ENCODE peak calls at places on chromosome 15, in six cellular contexts. One of them, this sample, is unnamed.

GRCh38 chr15:96356494-96357455 is 26.3 kb downstream of the NR2F2 start:
- DNase-seq in mesenchymal stem cell: peak
- DNase-seq in neuronal stem cell: peak
- DNase-seq in trophoblast cell: peak
- DNase-seq in IMR-90: peak
- DNase-seq in H9: peak
- DNase-seq in this sample: peak

GRCh38 chr15:55268054-55268695 is 21.4 kb downstream of the RAB27A start:
- DNase-seq in mesenchymal stem cell: no peak
- DNase-seq in neuronal stem cell: no peak
- DNase-seq in trophoblast cell: no peak
- DNase-seq in IMR-90: no peak
- DNase-seq in H9: no peak
- DNase-seq in this sample: no peak

GRCh38 chr15:41933771-41934170 is 38.6 kb downstream of the EHD4 start:
- DNase-seq in mesenchymal stem cell: no peak
- DNase-seq in neuronal stem cell: no peak
- DNase-seq in trophoblast cell: no peak
- DNase-seq in IMR-90: peak
- DNase-seq in H9: peak
- DNase-seq in this sample: no peak

GRCh38 chr15:70240082-70240481 is 142.4 kb upstream of the TLE3 start:
- DNase-seq in mesenchymal stem cell: no peak
- DNase-seq in neuronal stem cell: no peak
- DNase-seq in trophoblast cell: no peak
- DNase-seq in IMR-90: no peak
- DNase-seq in H9: no peak
- DNase-seq in this sample: no peak

GRCh38 chr15:63236272-63236671 is 41.1 kb upstream of the APH1B start:
- DNase-seq in mesenchymal stem cell: no peak
- DNase-seq in neuronal stem cell: no peak
- DNase-seq in trophoblast cell: no peak
- DNase-seq in IMR-90: peak
- DNase-seq in H9: no peak
- DNase-seq in this sample: no peak

GRCh38 chr15:63941698-63942465 is 104.4 kb downstream of the DAPK2 start:
- DNase-seq in mesenchymal stem cell: no peak
- DNase-seq in neuronal stem cell: no peak
- DNase-seq in trophoblast cell: no peak
- DNase-seq in IMR-90: no peak
- DNase-seq in H9: peak
- DNase-seq in this sample: no peak

GRCh38 chr15:39459538-39459937 is 121.3 kb upstream of the THBS1 start:
- DNase-seq in mesenchymal stem cell: peak
- DNase-seq in neuronal stem cell: no peak
- DNase-seq in trophoblast cell: no peak
- DNase-seq in IMR-90: no peak
- DNase-seq in H9: no peak
- DNase-seq in this sample: no peak

GRCh38 chr15:74253276-74253921 is 17.3 kb downstream of the CCDC33 start:
- DNase-seq in mesenchymal stem cell: no peak
- DNase-seq in neuronal stem cell: no peak
- DNase-seq in trophoblast cell: no peak
- DNase-seq in IMR-90: peak
- DNase-seq in H9: no peak
- DNase-seq in this sample: peak

GRCh38 chr15:80999623-81000036 is 1.1 kb upstream of the TLNRD1 start:
- DNase-seq in mesenchymal stem cell: no peak
- DNase-seq in neuronal stem cell: no peak
- DNase-seq in trophoblast cell: no peak
- DNase-seq in IMR-90: no peak
- DNase-seq in H9: no peak
- DNase-seq in this sample: no peak

GRCh38 chr15:29570121-29570930 is 251.9 kb downstream of the TJP1 start:
- DNase-seq in mesenchymal stem cell: peak
- DNase-seq in neuronal stem cell: peak
- DNase-seq in trophoblast cell: peak
- DNase-seq in IMR-90: no peak
- DNase-seq in H9: no peak
- DNase-seq in this sample: peak

GRCh38 chr15:29669823-29670222 is 152.4 kb downstream of the TJP1 start:
- DNase-seq in mesenchymal stem cell: peak
- DNase-seq in neuronal stem cell: no peak
- DNase-seq in trophoblast cell: peak
- DNase-seq in IMR-90: peak
- DNase-seq in H9: no peak
- DNase-seq in this sample: no peak

GRCh38 chr15:59646271-59646670 is 11.0 kb downstream of the GTF2A2 start:
- DNase-seq in mesenchymal stem cell: no peak
- DNase-seq in neuronal stem cell: no peak
- DNase-seq in trophoblast cell: no peak
- DNase-seq in IMR-90: no peak
- DNase-seq in H9: no peak
- DNase-seq in this sample: no peak

GRCh38 chr15:64305261-64305660 is 50.7 kb downstream of the CSNK1G1 start:
- DNase-seq in mesenchymal stem cell: no peak
- DNase-seq in neuronal stem cell: no peak
- DNase-seq in trophoblast cell: no peak
- DNase-seq in IMR-90: peak
- DNase-seq in H9: no peak
- DNase-seq in this sample: no peak

GRCh38 chr15:31396881-31397560 is 70.4 kb downstream of the KLF13 start:
- DNase-seq in mesenchymal stem cell: peak
- DNase-seq in neuronal stem cell: peak
- DNase-seq in trophoblast cell: peak
- DNase-seq in IMR-90: peak
- DNase-seq in H9: peak
- DNase-seq in this sample: peak

GRCh38 chr15:52252781-52253180 is 42.8 kb downstream of the MYO5C start:
- DNase-seq in mesenchymal stem cell: peak
- DNase-seq in neuronal stem cell: no peak
- DNase-seq in trophoblast cell: peak
- DNase-seq in IMR-90: peak
- DNase-seq in H9: no peak
- DNase-seq in this sample: peak

GRCh38 chr15:70165811-70166284 is 68.1 kb upstream of the TLE3 start:
- DNase-seq in mesenchymal stem cell: peak
- DNase-seq in neuronal stem cell: no peak
- DNase-seq in trophoblast cell: no peak
- DNase-seq in IMR-90: no peak
- DNase-seq in H9: no peak
- DNase-seq in this sample: peak

GRCh38 chr15:55993804-55994539 is 560 bp upstream of the NEDD4 start:
- DNase-seq in mesenchymal stem cell: peak
- DNase-seq in neuronal stem cell: peak
- DNase-seq in trophoblast cell: peak
- DNase-seq in IMR-90: peak
- DNase-seq in H9: peak
- DNase-seq in this sample: peak

GRCh38 chr15:94080989-94081605 is 150.3 kb upstream of the MCTP2 start:
- DNase-seq in mesenchymal stem cell: no peak
- DNase-seq in neuronal stem cell: no peak
- DNase-seq in trophoblast cell: no peak
- DNase-seq in IMR-90: no peak
- DNase-seq in H9: no peak
- DNase-seq in this sample: no peak

GRCh38 chr15:67118808-67119207 is 53.4 kb downstream of the SMAD3 start:
- DNase-seq in mesenchymal stem cell: no peak
- DNase-seq in neuronal stem cell: no peak
- DNase-seq in trophoblast cell: no peak
- DNase-seq in IMR-90: no peak
- DNase-seq in H9: no peak
- DNase-seq in this sample: no peak

GRCh38 chr15:58221591-58222241 is 83.5 kb downstream of the AQP9 start:
- DNase-seq in mesenchymal stem cell: peak
- DNase-seq in neuronal stem cell: no peak
- DNase-seq in trophoblast cell: no peak
- DNase-seq in IMR-90: peak
- DNase-seq in H9: peak
- DNase-seq in this sample: peak

GRCh38 chr15:91252322-91252721 is 152.3 kb downstream of the SV2B start:
- DNase-seq in mesenchymal stem cell: no peak
- DNase-seq in neuronal stem cell: no peak
- DNase-seq in trophoblast cell: peak
- DNase-seq in IMR-90: no peak
- DNase-seq in H9: no peak
- DNase-seq in this sample: no peak

GRCh38 chr15:58752716-58753115 is 3.2 kb upstream of the ADAM10 start:
- DNase-seq in mesenchymal stem cell: no peak
- DNase-seq in neuronal stem cell: no peak
- DNase-seq in trophoblast cell: no peak
- DNase-seq in IMR-90: no peak
- DNase-seq in H9: no peak
- DNase-seq in this sample: no peak

GRCh38 chr15:33022629-33023028 is 171.9 kb downstream of the FMN1 start:
- DNase-seq in mesenchymal stem cell: peak
- DNase-seq in neuronal stem cell: no peak
- DNase-seq in trophoblast cell: no peak
- DNase-seq in IMR-90: peak
- DNase-seq in H9: peak
- DNase-seq in this sample: peak

GRCh38 chr15:22827125-22827524 is 11.3 kb upstream of the NIPA2 start:
- DNase-seq in mesenchymal stem cell: no peak
- DNase-seq in neuronal stem cell: no peak
- DNase-seq in trophoblast cell: no peak
- DNase-seq in IMR-90: no peak
- DNase-seq in H9: peak
- DNase-seq in this sample: no peak

GRCh38 chr15:38899300-38899699 is 334.7 kb upstream of the RASGRP1 start:
- DNase-seq in mesenchymal stem cell: no peak
- DNase-seq in neuronal stem cell: no peak
- DNase-seq in trophoblast cell: no peak
- DNase-seq in IMR-90: peak
- DNase-seq in H9: no peak
- DNase-seq in this sample: no peak

GRCh38 chr15:88881781-88882180 is 13.6 kb downstream of the HAPLN3 start:
- DNase-seq in mesenchymal stem cell: no peak
- DNase-seq in neuronal stem cell: no peak
- DNase-seq in trophoblast cell: no peak
- DNase-seq in IMR-90: no peak
- DNase-seq in H9: no peak
- DNase-seq in this sample: no peak

GRCh38 chr15:66080791-66081475 is 172.6 kb downstream of the MEGF11 start:
- DNase-seq in mesenchymal stem cell: peak
- DNase-seq in neuronal stem cell: no peak
- DNase-seq in trophoblast cell: peak
- DNase-seq in IMR-90: peak
- DNase-seq in H9: peak
- DNase-seq in this sample: peak

GRCh38 chr15:70555713-70556112 is 207.6 kb downstream of the UACA start:
- DNase-seq in mesenchymal stem cell: no peak
- DNase-seq in neuronal stem cell: no peak
- DNase-seq in trophoblast cell: no peak
- DNase-seq in IMR-90: no peak
- DNase-seq in H9: peak
- DNase-seq in this sample: no peak

GRCh38 chr15:80684697-80685096 is 10.4 kb upstream of the ABHD17C start:
- DNase-seq in mesenchymal stem cell: no peak
- DNase-seq in neuronal stem cell: no peak
- DNase-seq in trophoblast cell: no peak
- DNase-seq in IMR-90: no peak
- DNase-seq in H9: no peak
- DNase-seq in this sample: no peak

GRCh38 chr15:78727561-78727960 is 83.7 kb downstream of the ADAMTS7 start:
- DNase-seq in mesenchymal stem cell: no peak
- DNase-seq in neuronal stem cell: no peak
- DNase-seq in trophoblast cell: no peak
- DNase-seq in IMR-90: no peak
- DNase-seq in H9: peak
- DNase-seq in this sample: peak
- H4K8ac ChIP-seq in mesenchymal stem cell: no peak
- H4K8ac ChIP-seq in neuronal stem cell: no peak
- H4K8ac ChIP-seq in trophoblast cell: no peak
- H4K8ac ChIP-seq in IMR-90: no peak
- H4K8ac ChIP-seq in H9: no peak
- H4K8ac ChIP-seq in this sample: no peak

DNA sequence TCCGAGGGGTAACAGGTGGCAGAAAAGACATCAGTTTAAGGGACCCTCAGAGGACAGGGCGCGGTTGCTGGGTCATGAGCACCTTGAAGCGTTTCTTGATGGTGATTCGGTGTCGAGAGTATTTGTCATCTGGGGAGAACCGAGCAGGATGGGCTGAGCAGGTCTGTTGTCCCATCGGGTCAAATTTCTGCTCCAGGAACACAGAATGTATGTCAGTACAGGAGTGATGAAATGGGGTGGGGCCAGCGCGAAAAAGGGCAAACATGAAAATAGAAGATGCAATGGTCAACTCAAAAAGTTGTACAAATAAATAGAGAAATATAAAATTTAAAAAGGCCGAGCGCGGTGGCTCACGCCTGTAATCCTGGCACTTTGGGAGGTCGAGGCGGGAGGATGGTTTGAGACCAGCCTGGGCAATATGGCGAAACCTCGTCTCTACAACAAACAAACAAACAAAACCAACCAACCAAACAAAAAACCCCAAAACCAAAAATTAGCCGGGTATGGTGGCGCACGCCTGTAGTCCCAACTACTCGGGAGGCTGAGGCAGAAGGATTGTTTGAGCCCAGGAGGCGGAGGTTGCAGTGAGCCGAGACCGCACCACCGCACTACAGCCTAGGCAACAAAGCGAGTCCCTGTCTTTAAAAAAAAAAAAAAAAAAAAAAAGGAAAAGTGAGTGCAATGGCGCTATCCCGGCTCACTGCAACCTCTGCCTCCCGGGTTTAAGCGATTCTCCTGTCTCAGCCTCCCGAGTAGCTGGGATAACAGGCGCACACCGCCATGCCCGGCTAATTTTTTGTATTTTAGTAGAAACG is 807 bp downstream of the NOP10 start:
- DNase-seq in mesenchymal stem cell: no peak
- DNase-seq in neuronal stem cell: no peak
- DNase-seq in trophoblast cell: no peak
- DNase-seq in IMR-90: no peak
- DNase-seq in H9: no peak
- DNase-seq in this sample: no peak
- H4K8ac ChIP-seq in mesenchymal stem cell: no peak
- H4K8ac ChIP-seq in neuronal stem cell: no peak
- H4K8ac ChIP-seq in trophoblast cell: peak
- H4K8ac ChIP-seq in IMR-90: peak
- H4K8ac ChIP-seq in H9: no peak
- H4K8ac ChIP-seq in this sample: no peak

GRCh38 chr15:75687486-75688277 is 25.0 kb downstream of the CSPG4 start:
- DNase-seq in mesenchymal stem cell: no peak
- DNase-seq in neuronal stem cell: no peak
- DNase-seq in trophoblast cell: no peak
- DNase-seq in IMR-90: no peak
- DNase-seq in H9: no peak
- DNase-seq in this sample: no peak
- H4K8ac ChIP-seq in mesenchymal stem cell: no peak
- H4K8ac ChIP-seq in neuronal stem cell: no peak
- H4K8ac ChIP-seq in trophoblast cell: no peak
- H4K8ac ChIP-seq in IMR-90: no peak
- H4K8ac ChIP-seq in H9: no peak
- H4K8ac ChIP-seq in this sample: no peak

DNA sequence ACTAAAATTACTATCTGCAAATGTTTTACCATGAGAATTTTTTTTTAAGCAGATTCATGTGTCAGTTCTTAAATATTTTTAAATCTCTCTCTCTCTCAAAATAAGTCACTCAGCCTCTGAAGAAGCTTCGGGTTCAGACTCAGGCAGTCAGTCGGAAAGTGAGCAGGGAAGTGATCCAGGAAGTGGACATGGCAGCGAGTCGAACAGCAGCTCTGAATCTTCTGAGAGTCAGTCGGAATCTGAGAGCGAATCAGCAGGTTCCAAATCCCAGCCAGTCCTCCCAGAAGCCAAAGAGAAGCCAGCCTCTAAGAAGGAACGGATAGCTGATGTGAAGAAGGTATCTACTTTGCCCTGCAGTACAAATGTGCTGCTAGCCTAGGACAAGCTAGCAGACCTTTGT is 24.1 kb downstream of the CHD2 start:
- DNase-seq in mesenchymal stem cell: no peak
- DNase-seq in neuronal stem cell: no peak
- DNase-seq in trophoblast cell: no peak
- DNase-seq in IMR-90: no peak
- DNase-seq in H9: no peak
- DNase-seq in this sample: no peak
- H4K8ac ChIP-seq in mesenchymal stem cell: no peak
- H4K8ac ChIP-seq in neuronal stem cell: no peak
- H4K8ac ChIP-seq in trophoblast cell: no peak
- H4K8ac ChIP-seq in IMR-90: peak
- H4K8ac ChIP-seq in H9: no peak
- H4K8ac ChIP-seq in this sample: no peak